ENCODE peak calls at places on chromosome 1, in four cellular contexts. One of them, this sample, is unnamed.

GRCh38 chr1:41434306-41434705 is 50.2 kb downstream of the EDN2 start:
- DNase-seq in NCI-H1105: no peak
- DNase-seq in GM04504: no peak
- DNase-seq in H54: no peak
- DNase-seq in this sample: no peak

GRCh38 chr1:152036316-152037216 is at the start of gene S100A11:
- DNase-seq in NCI-H1105: no peak
- DNase-seq in GM04504: peak
- DNase-seq in H54: peak
- DNase-seq in this sample: no peak

GRCh38 chr1:223177681-223178080 is 34.6 kb upstream of the TLR5 start:
- DNase-seq in NCI-H1105: no peak
- DNase-seq in GM04504: no peak
- DNase-seq in H54: no peak
- DNase-seq in this sample: no peak

GRCh38 chr1:52424238-52424637 is 19.8 kb downstream of the PRPF38A start:
- DNase-seq in NCI-H1105: no peak
- DNase-seq in GM04504: no peak
- DNase-seq in H54: no peak
- DNase-seq in this sample: no peak

GRCh38 chr1:21689531-21690165 is 20.5 kb upstream of the RAP1GAP start:
- DNase-seq in NCI-H1105: no peak
- DNase-seq in GM04504: no peak
- DNase-seq in H54: no peak
- DNase-seq in this sample: no peak

GRCh38 chr1:113542221-113542701 is 151.9 kb downstream of the MAGI3 start:
- DNase-seq in NCI-H1105: no peak
- DNase-seq in GM04504: no peak
- DNase-seq in H54: no peak
- DNase-seq in this sample: no peak

GRCh38 chr1:92961896-92962752 is 862 bp upstream of the DIPK1A start:
- DNase-seq in NCI-H1105: no peak
- DNase-seq in GM04504: peak
- DNase-seq in H54: peak
- DNase-seq in this sample: peak

GRCh38 chr1:220962031-220962751 is 82.9 kb downstream of the HLX start:
- DNase-seq in NCI-H1105: no peak
- DNase-seq in GM04504: peak
- DNase-seq in H54: peak
- DNase-seq in this sample: no peak

GRCh38 chr1:79852004-79852403 is 845.5 kb upstream of the ADGRL4 start:
- DNase-seq in NCI-H1105: no peak
- DNase-seq in GM04504: no peak
- DNase-seq in H54: no peak
- DNase-seq in this sample: no peak

GRCh38 chr1:83547903-83548302 is 451.0 kb downstream of the TTLL7 start:
- DNase-seq in NCI-H1105: no peak
- DNase-seq in GM04504: no peak
- DNase-seq in H54: no peak
- DNase-seq in this sample: no peak

GRCh38 chr1:109438798-109439297 is 12.6 kb upstream of the PSMA5 start:
- DNase-seq in NCI-H1105: no peak
- DNase-seq in GM04504: peak
- DNase-seq in H54: peak
- DNase-seq in this sample: no peak

GRCh38 chr1:36156329-36157114 is 562 bp downstream of the MAP7D1 start:
- DNase-seq in NCI-H1105: peak
- DNase-seq in GM04504: no peak
- DNase-seq in H54: no peak
- DNase-seq in this sample: peak

GRCh38 chr1:61318319-61319125 is 236.2 kb downstream of the NFIA start:
- DNase-seq in NCI-H1105: no peak
- DNase-seq in GM04504: no peak
- DNase-seq in H54: peak
- DNase-seq in this sample: no peak

GRCh38 chr1:113769599-113769970 is 10.3 kb upstream of the PHTF1 start:
- DNase-seq in NCI-H1105: no peak
- DNase-seq in GM04504: no peak
- DNase-seq in H54: no peak
- DNase-seq in this sample: no peak

GRCh38 chr1:51623025-51623424 is 6.1 kb downstream of the OSBPL9 start:
- DNase-seq in NCI-H1105: no peak
- DNase-seq in GM04504: no peak
- DNase-seq in H54: no peak
- DNase-seq in this sample: no peak

GRCh38 chr1:70319750-70320149 is 34.8 kb downstream of the ANKRD13C start:
- DNase-seq in NCI-H1105: no peak
- DNase-seq in GM04504: peak
- DNase-seq in H54: peak
- DNase-seq in this sample: no peak

GRCh38 chr1:91099746-91100621 is 78.1 kb upstream of the ZNF644 start:
- DNase-seq in NCI-H1105: no peak
- DNase-seq in GM04504: no peak
- DNase-seq in H54: no peak
- DNase-seq in this sample: no peak

GRCh38 chr1:145960468-145961108 is 2.8 kb upstream of the LIX1L start:
- DNase-seq in NCI-H1105: peak
- DNase-seq in GM04504: no peak
- DNase-seq in H54: no peak
- DNase-seq in this sample: peak

GRCh38 chr1:160924791-160925651 is 29.6 kb downstream of the ITLN2 start:
- DNase-seq in NCI-H1105: no peak
- DNase-seq in GM04504: no peak
- DNase-seq in H54: no peak
- DNase-seq in this sample: no peak

GRCh38 chr1:115953180-115953579 is 23.1 kb upstream of the SLC22A15 start:
- DNase-seq in NCI-H1105: no peak
- DNase-seq in GM04504: no peak
- DNase-seq in H54: no peak
- DNase-seq in this sample: no peak

GRCh38 chr1:70048336-70048735 is 157.0 kb downstream of the LRRC40 start:
- DNase-seq in NCI-H1105: no peak
- DNase-seq in GM04504: no peak
- DNase-seq in H54: no peak
- DNase-seq in this sample: no peak

GRCh38 chr1:28190337-28190979 is 14.0 kb upstream of the PTAFR start:
- DNase-seq in NCI-H1105: no peak
- DNase-seq in GM04504: no peak
- DNase-seq in H54: no peak
- DNase-seq in this sample: no peak

GRCh38 chr1:8059161-8059622 is 33.1 kb upstream of the ERRFI1 start:
- DNase-seq in NCI-H1105: no peak
- DNase-seq in GM04504: no peak
- DNase-seq in H54: no peak
- DNase-seq in this sample: no peak

GRCh38 chr1:51316113-51316763 is 14.1 kb downstream of the TTC39A start:
- DNase-seq in NCI-H1105: peak
- DNase-seq in GM04504: no peak
- DNase-seq in H54: no peak
- DNase-seq in this sample: peak

GRCh38 chr1:10772711-10773110 is 23.7 kb downstream of the CASZ1 start:
- DNase-seq in NCI-H1105: no peak
- DNase-seq in GM04504: no peak
- DNase-seq in H54: no peak
- DNase-seq in this sample: no peak

This sample was measured in NCI-H345.